ENCODE peak calls at places on chromosomes 11 and 22, in eight cellular contexts. G, H, Y, W, O, L, P and N are unnamed samples.

GRCh38 chr11:120539681-120540369 is 28.3 kb downstream of the GRIK4 start:
- DNase-seq in G (no peak), H (no peak), Y (no peak), L (no peak), W (no peak), P (no peak), O (no peak), N (peak)

GRCh38 chr11:2310786-2311455 is 9.1 kb downstream of the TSPAN32 start:
- DNase-seq in G (no peak), Y (no peak), W (no peak), O (no peak), P (no peak), L (no peak), H (no peak), N (no peak)

GRCh38 chr22:31337178-31337577 is 9.0 kb downstream of the PATZ1 start:
- DNase-seq in W (no peak), Y (no peak), L (no peak), H (no peak), P (no peak), G (peak), O (no peak), N (no peak)

GRCh38 chr11:32916361-32916760 is 23.8 kb downstream of the QSER1 start:
- DNase-seq in Y (no peak), P (no peak), G (no peak), H (no peak), O (no peak), W (no peak), L (no peak), N (no peak)

GRCh38 chr11:91946397-91947090 is 278.1 kb upstream of the FAT3 start:
- DNase-seq in H (no peak), P (no peak), L (no peak), Y (no peak), W (no peak), G (no peak), O (no peak), N (no peak)

GRCh38 chr22:35477911-35478582 is 62.6 kb upstream of the RASD2 start:
- DNase-seq in L (peak), W (peak), Y (peak), G (no peak), H (no peak), O (peak), P (no peak), N (peak)

GRCh38 chr22:41364233-41364632 is 17.5 kb upstream of the TEF start:
- DNase-seq in Y (no peak), O (no peak), L (no peak), H (no peak), W (no peak), G (no peak), P (no peak), N (no peak)

GRCh38 chr11:77406396-77406795 is 67.5 kb downstream of the PAK1 start:
- DNase-seq in O (no peak), L (no peak), G (no peak), H (no peak), P (no peak), W (no peak), Y (no peak), N (no peak)

GRCh38 chr11:11998091-11998781 is 10.2 kb downstream of the DKK3 start:
- DNase-seq in H (no peak), Y (peak), L (no peak), P (no peak), O (peak), G (no peak), W (no peak), N (peak)

GRCh38 chr11:9754041-9754471 is 90.2 kb downstream of the SWAP70 start:
- DNase-seq in O (no peak), L (no peak), G (no peak), H (no peak), W (no peak), P (no peak), Y (no peak), N (no peak)

GRCh38 chr11:64223001-64223651 is 2.9 kb downstream of the TRPT1 start:
- DNase-seq in W (peak), G (no peak), Y (no peak), H (no peak), L (peak), O (no peak), P (no peak), N (no peak)

GRCh38 chr22:35342390-35342789 is 38.5 kb upstream of the HMOX1 start:
- DNase-seq in W (no peak), G (no peak), Y (no peak), O (no peak), L (no peak), H (no peak), P (no peak), N (no peak)

GRCh38 chr11:118641463-118642019 is 34.1 kb downstream of the PHLDB1 start:
- DNase-seq in O (no peak), Y (no peak), P (no peak), G (peak), H (no peak), W (no peak), L (peak), N (no peak)

GRCh38 chr11:119625206-119625988 is 103.6 kb downstream of the NECTIN1 start:
- DNase-seq in Y (no peak), P (no peak), G (no peak), H (no peak), L (no peak), W (no peak), O (no peak), N (no peak)

GRCh38 chr22:40953446-40953845 is 2.3 kb downstream of the RBX1 start:
- DNase-seq in P (no peak), G (no peak), Y (no peak), W (no peak), H (no peak), O (no peak), L (no peak), N (no peak)

GRCh38 chr22:39674536-39674935 is 104.0 kb downstream of the CACNA1I start:
- DNase-seq in G (no peak), W (no peak), O (no peak), H (no peak), Y (no peak), L (no peak), P (no peak), N (no peak)

GRCh38 chr11:74642912-74643311 is 50.5 kb downstream of the POLD3 start:
- DNase-seq in W (no peak), P (no peak), L (no peak), Y (no peak), G (no peak), O (no peak), H (no peak), N (no peak)

GRCh38 chr11:125102544-125102943 is 8.9 kb downstream of the TMEM218 start:
- DNase-seq in W (no peak), Y (no peak), H (no peak), O (no peak), G (no peak), P (no peak), L (no peak), N (no peak)

GRCh38 chr11:125108469-125108868 is 3.0 kb downstream of the TMEM218 start:
- DNase-seq in L (no peak), P (no peak), H (no peak), W (no peak), G (no peak), O (no peak), Y (no peak), N (no peak)

GRCh38 chr11:125102025-125102424 is 9.4 kb downstream of the TMEM218 start:
- DNase-seq in G (no peak), H (no peak), L (no peak), W (no peak), Y (no peak), P (no peak), O (no peak), N (no peak)

GRCh38 chr11:125101596-125101995 is 9.8 kb downstream of the TMEM218 start:
- DNase-seq in Y (no peak), W (no peak), P (no peak), G (no peak), O (no peak), H (no peak), L (no peak), N (no peak)

DNA sequence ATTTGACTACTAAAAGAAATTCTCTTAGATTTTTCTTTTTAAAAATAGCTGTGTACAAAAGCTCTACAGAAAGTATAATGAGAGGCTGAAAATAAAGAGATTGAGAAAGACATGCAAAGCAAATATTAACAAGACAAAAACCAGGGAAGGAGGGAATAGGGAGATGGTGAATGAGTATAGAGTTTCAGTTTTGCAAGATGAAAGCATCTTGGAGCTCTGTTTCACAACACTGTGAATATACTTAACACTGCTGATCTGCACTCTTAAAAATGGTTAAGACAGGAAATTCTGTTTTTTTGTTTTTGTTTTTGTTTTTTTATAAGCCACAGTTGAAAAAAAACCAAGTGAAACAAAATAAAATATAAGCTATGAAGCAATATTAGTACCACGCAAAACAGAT is 5.5 kb downstream of the TMEM218 start:
- DNase-seq in W (no peak), Y (no peak), O (no peak), L (no peak), G (no peak), H (no peak), P (no peak), N (no peak)
- H3K4me3 ChIP-seq in W (no peak), Y (no peak), O (no peak), L (no peak), G (no peak), H (no peak), P (no peak), N (no peak)

GRCh38 chr22:22018825-22019658 is 36.5 kb upstream of the TOP3B start:
- DNase-seq in G (no peak), W (no peak), P (no peak), Y (no peak), O (no peak), L (no peak), H (no peak), N (no peak)
- H3K4me3 ChIP-seq in G (no peak), W (no peak), P (no peak), Y (no peak), O (no peak), L (no peak), H (no peak), N (no peak)

GRCh38 chr11:122888162-122888561 is 5.6 kb downstream of the JHY start:
- DNase-seq in L (no peak), P (no peak), H (no peak), G (no peak), Y (no peak), W (no peak), O (no peak), N (no peak)

GRCh38 chr11:122882809-122883681 is 486 bp downstream of the JHY start:
- DNase-seq in L (peak), G (peak), H (peak), Y (no peak), P (no peak), O (no peak), W (peak), N (no peak)

GRCh38 chr11:122879785-122880184 is 2.8 kb upstream of the JHY start:
- DNase-seq in L (no peak), O (no peak), G (no peak), W (no peak), H (no peak), Y (no peak), P (no peak), N (no peak)

GRCh38 chr11:122882189-122882808 is at the start of gene JHY:
- DNase-seq in O (no peak), G (no peak), W (no peak), H (no peak), Y (no peak), L (no peak), P (no peak), N (no peak)

DNA sequence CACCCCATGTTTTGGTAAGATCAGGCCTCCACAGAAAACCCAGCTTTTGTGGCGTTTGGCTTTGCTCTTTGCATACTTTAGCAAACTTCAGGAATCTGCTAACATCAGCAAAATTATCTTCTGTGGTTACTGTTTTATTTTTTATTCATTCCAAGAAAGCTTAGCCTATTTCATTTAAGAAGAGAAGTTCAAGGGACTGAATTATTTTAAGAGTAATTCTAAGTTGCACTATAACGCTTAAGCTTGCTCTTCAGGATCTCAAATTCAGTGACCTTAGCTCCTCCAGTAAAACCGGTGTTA is 1.1 kb downstream of the JHY start:
- DNase-seq in W (no peak), L (no peak), O (no peak), H (no peak), P (no peak), Y (no peak), G (no peak), N (peak)
- H3K4me3 ChIP-seq in W (peak), L (peak), O (peak), H (peak), P (peak), Y (peak), G (peak), N (peak)

GRCh38 chr22:23306438-23306921 is 126.2 kb downstream of the BCR start:
- DNase-seq in O (no peak), L (no peak), W (peak), H (no peak), G (no peak), P (no peak), Y (no peak), N (peak)
- H3K4me3 ChIP-seq in O (no peak), L (no peak), W (no peak), H (no peak), G (no peak), P (no peak), Y (no peak), N (no peak)